ENCODE peak calls at places on chromosomes 11 and 22, in six cellular contexts. Q is K562; I is CD8-positive, alpha-beta T cell; R is mucosa of descending colon; O is right lobe of liver; Y is choroid plexus epithelial cell. J is an unnamed sample.

GRCh38 chr11:12007769-12008737 is at the start of gene DKK3:
- DNase-seq in Q (no peak), I (no peak), R (no peak), O (no peak), Y (no peak), J (peak; percentile 63)

GRCh38 chr11:125036933-125037332 is 26.2 kb upstream of the SLC37A2 start:
- DNase-seq in Q (no peak), I (no peak), R (no peak), O (no peak), Y (peak; percentile 79), J (peak; percentile 73)

GRCh38 chr11:43747130-43747802 is 66.7 kb downstream of the HSD17B12 start:
- DNase-seq in Q (peak; percentile 51), I (no peak), R (no peak), O (no peak), Y (no peak), J (no peak)

GRCh38 chr11:44036811-44037657 is 10.7 kb upstream of the ACCSL start:
- DNase-seq in Q (peak; percentile 69), I (no peak), R (peak; percentile 65), O (peak; percentile 67), Y (peak; percentile 95), J (peak; percentile 87)

GRCh38 chr11:77127969-77128691 is at the start of gene MYO7A:
- DNase-seq in Q (peak; percentile 58), I (no peak), R (peak; percentile 61), O (peak; percentile 96), Y (peak; percentile 45), J (no peak)

GRCh38 chr11:96827164-96827563 is 437.4 kb downstream of the JRKL start:
- DNase-seq in Q (no peak), I (no peak), R (no peak), O (no peak), Y (peak; percentile 11), J (no peak)

GRCh38 chr11:18367431-18367830 is 26.9 kb upstream of the LDHA start:
- DNase-seq in Q (no peak), I (no peak), R (no peak), O (no peak), Y (peak; percentile 36), J (peak; percentile 27)

GRCh38 chr11:13009476-13009920 is 382 bp downstream of the RASSF10 start:
- DNase-seq in Q (no peak), I (no peak), R (no peak), O (no peak), Y (no peak), J (no peak)

GRCh38 chr11:94132152-94132558 is 3.5 kb downstream of the PANX1 start:
- DNase-seq in Q (no peak), I (no peak), R (no peak), O (no peak), Y (peak; percentile 86), J (peak; percentile 81)

GRCh38 chr11:1391165-1392010 is 1.7 kb downstream of the BRSK2 start:
- DNase-seq in Q (no peak), I (no peak), R (no peak), O (no peak), Y (no peak), J (no peak)

GRCh38 chr22:44589831-44590230 is 91.8 kb upstream of the RTL6 start:
- DNase-seq in Q (no peak), I (no peak), R (peak; percentile 12), O (no peak), Y (no peak), J (no peak)

GRCh38 chr11:57781529-57781943 is 19.9 kb downstream of the CTNND1 start:
- DNase-seq in Q (peak; percentile 42), I (no peak), R (peak; percentile 73), O (no peak), Y (no peak), J (no peak)

GRCh38 chr22:26124991-26125725 is 44.1 kb upstream of the SEZ6L start:
- DNase-seq in Q (no peak), I (no peak), R (no peak), O (no peak), Y (no peak), J (no peak)

GRCh38 chr11:133040289-133040893 is 491.9 kb downstream of the OPCML start:
- DNase-seq in Q (no peak), I (no peak), R (no peak), O (no peak), Y (no peak), J (peak; percentile 78)

GRCh38 chr22:35777335-35777975 is 59.8 kb downstream of the APOL5 start:
- DNase-seq in Q (no peak), I (no peak), R (no peak), O (no peak), Y (peak; percentile 87), J (peak; percentile 78)

GRCh38 chr22:42368379-42369249 is 63.6 kb downstream of the NFAM1 start:
- DNase-seq in Q (no peak), I (peak; percentile 22), R (peak; percentile 73), O (no peak), Y (no peak), J (no peak)

GRCh38 chr11:131688056-131688693 is 317.8 kb downstream of the NTM start:
- DNase-seq in Q (peak; percentile 80), I (no peak), R (no peak), O (no peak), Y (peak; percentile 66), J (peak; percentile 55)

GRCh38 chr22:30230787-30231461 is 15.6 kb downstream of the LIF start:
- DNase-seq in Q (no peak), I (no peak), R (no peak), O (no peak), Y (no peak), J (no peak)

GRCh38 chr22:43446881-43447280 is 35.1 kb downstream of the MPPED1 start:
- DNase-seq in Q (no peak), I (no peak), R (no peak), O (no peak), Y (no peak), J (no peak)

GRCh38 chr22:44783581-44783980 is 31.2 kb downstream of the ARHGAP8 start:
- DNase-seq in Q (no peak), I (no peak), R (no peak), O (no peak), Y (no peak), J (no peak)

GRCh38 chr11:19437760-19438159 is 197.0 kb upstream of the E2F8 start:
- DNase-seq in Q (no peak), I (no peak), R (no peak), O (no peak), Y (peak; percentile 76), J (peak; percentile 74)

GRCh38 chr11:31640611-31641010 is 131.0 kb downstream of the ELP4 start:
- DNase-seq in Q (no peak), I (no peak), R (no peak), O (peak; percentile 50), Y (no peak), J (no peak)

GRCh38 chr11:14259186-14259784 is 99.7 kb downstream of the RRAS2 start:
- DNase-seq in Q (no peak), I (no peak), R (peak; percentile 54), O (no peak), Y (no peak), J (no peak)

GRCh38 chr11:41508121-41508520 is 48.7 kb upstream of the LRRC4C start:
- DNase-seq in Q (no peak), I (no peak), R (no peak), O (no peak), Y (no peak), J (no peak)

DNA sequence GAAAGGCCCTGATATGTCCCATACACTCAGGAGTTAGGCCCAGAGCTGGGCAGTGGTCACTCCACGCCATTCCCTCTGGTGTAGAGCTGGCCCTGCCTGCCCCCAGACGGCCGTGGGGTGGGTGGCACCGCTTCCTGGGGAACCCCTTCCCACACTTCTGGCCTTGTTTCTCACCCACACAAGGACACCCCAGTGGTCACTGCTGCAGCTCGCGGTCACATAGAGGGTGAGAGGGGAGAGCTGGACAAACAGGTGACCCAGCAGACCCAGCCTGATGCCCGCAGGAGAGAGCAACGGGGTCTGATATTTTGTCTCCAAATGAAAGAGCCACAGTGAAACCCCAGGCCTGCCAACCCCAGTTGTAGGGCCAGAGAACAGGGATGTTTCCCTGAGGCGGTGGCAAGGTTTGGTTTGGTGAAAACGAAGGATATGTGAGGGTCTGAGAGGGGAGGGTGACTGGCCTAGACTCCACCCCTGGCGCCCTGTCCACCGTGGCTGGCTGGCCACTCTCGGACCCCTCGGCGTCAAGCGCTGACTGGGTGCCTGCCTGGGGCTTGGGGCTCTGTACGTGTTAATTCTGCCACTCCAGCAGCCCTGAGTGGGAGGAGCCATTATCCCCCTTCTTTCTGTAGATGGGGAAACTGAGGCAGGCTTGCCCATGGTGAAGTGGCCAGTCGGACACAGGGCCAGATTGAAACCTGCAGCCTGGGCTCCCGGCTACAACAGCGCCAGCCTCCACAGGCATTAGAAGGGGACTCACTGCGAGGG is 71.0 kb upstream of the PPARA start:
- DNase-seq in Q (no peak), I (no peak), R (no peak), O (peak; percentile 46), Y (no peak), J (no peak)
- H3K4me3 ChIP-seq in Q (no peak overlapping the region), I (no peak overlapping the region), R (no peak overlapping the region), O (no peak overlapping the region), Y (no peak overlapping the region), J (peak overlapping the region; percentile 98)

DNA sequence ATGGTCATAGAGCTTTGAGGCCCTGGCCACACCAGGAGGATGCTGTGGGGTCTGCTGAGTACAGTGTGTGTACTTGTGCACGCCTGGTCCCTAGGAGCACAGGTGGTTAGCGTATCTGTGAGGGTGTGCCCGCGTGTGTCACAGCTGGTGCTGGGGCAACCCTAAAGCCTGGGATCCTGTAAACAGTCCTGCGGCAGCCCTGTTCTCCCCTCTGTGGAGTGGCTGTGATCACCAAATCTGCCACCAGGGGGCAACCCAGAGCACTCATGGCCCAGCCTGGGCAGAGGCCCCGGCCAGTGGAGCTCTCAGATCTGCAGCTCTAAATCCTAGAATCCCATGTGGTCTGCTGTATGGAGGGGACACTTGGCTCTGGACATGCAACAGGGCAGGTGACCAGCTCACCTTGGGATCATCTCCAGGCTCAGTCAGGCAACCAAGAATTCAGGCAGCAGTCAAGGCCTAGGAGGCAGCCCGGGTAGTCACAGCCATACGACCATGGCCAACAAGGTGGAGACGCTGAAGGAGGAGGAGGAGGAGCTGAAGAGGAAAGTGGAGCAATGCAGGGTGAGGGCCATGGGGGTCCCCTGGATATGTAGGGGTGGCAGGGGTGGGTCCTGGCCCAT is 3.9 kb downstream of the SH3BP1 start:
- DNase-seq in Q (peak; percentile 73), I (peak; percentile 91), R (peak; percentile 89), O (peak; percentile 88), Y (peak; percentile 74), J (peak; percentile 54)
- TF ChIP-seq CTCF in Q (peak; percentile 81), I (peak; percentile 85), R (peak; percentile 92), O (peak; percentile 92), Y (peak; percentile 93), J (peak; percentile 92)

GRCh38 chr11:74710291-74710938 is 20.8 kb downstream of the CHRDL2 start:
- DNase-seq in Q (peak; percentile 68), I (no peak), R (no peak), O (no peak), Y (peak; percentile 63), J (peak; percentile 44)
- H3K4me3 ChIP-seq in Q (no peak overlapping the region), I (no peak overlapping the region), R (no peak overlapping the region), O (no peak overlapping the region), Y (no peak overlapping the region), J (no peak overlapping the region)

GRCh38 chr22:19180234-19180633 is 1.7 kb upstream of the SLC25A1 start:
- DNase-seq in Q (no peak), I (no peak), R (peak; percentile 53), O (no peak), Y (no peak), J (no peak)

GRCh38 chr22:19178065-19178658 is 374 bp downstream of the SLC25A1 start:
- DNase-seq in Q (peak; percentile 91), I (peak; percentile 46), R (peak; percentile 84), O (peak; percentile 79), Y (peak; percentile 26), J (no peak)

GRCh38 chr22:19177164-19178064 is 1.1 kb downstream of the SLC25A1 start:
- DNase-seq in Q (no peak), I (no peak), R (peak; percentile 63), O (peak; percentile 76), Y (no peak), J (no peak)

GRCh38 chr22:19179472-19180048 is 1.0 kb upstream of the SLC25A1 start:
- DNase-seq in Q (peak; percentile 95), I (peak; percentile 36), R (peak; percentile 85), O (peak; percentile 86), Y (peak; percentile 95), J (peak; percentile 85)

GRCh38 chr22:19178659-19179471 is at the start of gene SLC25A1:
- DNase-seq in Q (peak; percentile 100), I (peak; percentile 75), R (peak; percentile 95), O (peak; percentile 97), Y (peak; percentile 89), J (peak; percentile 79)
- TF ChIP-seq CTCF in Q (no peak), I (no peak), R (no peak), O (no peak), Y (no peak), J (no peak)

J was measured in AG10803.